ENCODE peak calls at places on chromosomes 1 and 21, in four cellular contexts. K is GM23338, X is IMR-90, H is fibroblast of lung. B is an unnamed sample.

GRCh38 chr1:20187103-20187812 is 940 bp upstream of the PLA2G2C start:
- DNase-seq in K (peak; percentile 9), X (no peak), H (no peak), B (no peak)

GRCh38 chr1:63475761-63476160 is 47.3 kb downstream of the ITGB3BP start:
- DNase-seq in K (no peak), X (peak; percentile 10), H (peak; percentile 1), B (no peak)

GRCh38 chr1:182107218-182107617 is 45.7 kb upstream of the ZNF648 start:
- DNase-seq in K (no peak), X (no peak), H (no peak), B (peak; percentile 7)

GRCh38 chr21:46112731-46113215 is 14.9 kb downstream of the COL6A2 start:
- DNase-seq in K (no peak), X (no peak), H (no peak), B (no peak)

GRCh38 chr1:5857508-5858090 is 134.6 kb downstream of the NPHP4 start:
- DNase-seq in K (no peak), X (no peak), H (no peak), B (no peak)

GRCh38 chr1:246066553-246066952 is 440.5 kb downstream of the SMYD3 start:
- DNase-seq in K (peak; percentile 79), X (no peak), H (no peak), B (no peak)

GRCh38 chr1:53589043-53589887 is 130.1 kb downstream of the DMRTB1 start:
- DNase-seq in K (no peak), X (no peak), H (no peak), B (no peak)

GRCh38 chr1:22760453-22760852 is 49.8 kb downstream of the EPHB2 start:
- DNase-seq in K (no peak), X (peak; percentile 26), H (no peak), B (no peak)

GRCh38 chr1:3038113-3038551 is 16.9 kb downstream of the ACTRT2 start:
- DNase-seq in K (no peak), X (no peak), H (no peak), B (no peak)

GRCh38 chr21:32515869-32516268 is 69.5 kb downstream of the TCP10L start:
- DNase-seq in K (no peak), X (peak; percentile 41), H (peak; percentile 42), B (no peak)

GRCh38 chr1:241213147-241213546 is 143.9 kb downstream of the RGS7 start:
- DNase-seq in K (no peak), X (no peak), H (peak; percentile 6), B (no peak)

GRCh38 chr1:77282866-77283539 is 1.2 kb downstream of the AK5 start:
- DNase-seq in K (peak; percentile 85), X (peak; percentile 5), H (peak; percentile 8), B (no peak)

GRCh38 chr1:11072216-11072917 is 12.5 kb upstream of the SRM start:
- DNase-seq in K (peak; percentile 31), X (no peak), H (no peak), B (no peak)

GRCh38 chr1:8472668-8473067 is 154.8 kb downstream of the SLC45A1 start:
- DNase-seq in K (no peak), X (no peak), H (no peak), B (no peak)

GRCh38 chr1:90325165-90325564 is 330.3 kb downstream of the ZNF326 start:
- DNase-seq in K (no peak), X (no peak), H (no peak), B (no peak)

GRCh38 chr1:57839488-57839887 is 415.6 kb upstream of the DAB1 start:
- DNase-seq in K (no peak), X (no peak), H (no peak), B (no peak)

GRCh38 chr1:153228481-153228880 is 11.1 kb downstream of the PRR9 start:
- DNase-seq in K (no peak), X (no peak), H (no peak), B (no peak)

GRCh38 chr1:154418062-154418897 is 13.1 kb downstream of the IL6R start:
- DNase-seq in K (no peak), X (no peak), H (peak; percentile 50), B (no peak)

GRCh38 chr21:39660191-39660590 is 47.5 kb downstream of the B3GALT5 start:
- DNase-seq in K (no peak), X (peak; percentile 64), H (peak; percentile 78), B (no peak)

GRCh38 chr1:177392336-177392735 is 221.6 kb downstream of the BRINP2 start:
- DNase-seq in K (no peak), X (no peak), H (peak; percentile 32), B (no peak)

GRCh38 chr1:156247460-156248322 is at the start of gene PAQR6:
- DNase-seq in K (peak; percentile 63), X (no peak), H (no peak), B (no peak)

GRCh38 chr1:15939181-15940109 is 36.5 kb downstream of the ZBTB17 start:
- DNase-seq in K (no peak), X (peak; percentile 63), H (peak; percentile 51), B (no peak)

GRCh38 chr1:93670141-93670540 is 11.5 kb downstream of the BCAR3 start:
- DNase-seq in K (no peak), X (peak; percentile 90), H (peak; percentile 96), B (no peak)

GRCh38 chr1:7209340-7209739 is 424.1 kb downstream of the CAMTA1 start:
- DNase-seq in K (no peak), X (no peak), H (no peak), B (no peak)

GRCh38 chr1:46411601-46412341 is 17.7 kb downstream of the FAAH start:
- DNase-seq in K (peak; percentile 88), X (no peak), H (no peak), B (no peak)

GRCh38 chr1:35594005-35594760 is 21.1 kb downstream of the TFAP2E start:
- DNase-seq in K (no peak), X (no peak), H (no peak), B (no peak)

GRCh38 chr1:115717541-115717940 is 51.0 kb downstream of the CASQ2 start:
- DNase-seq in K (peak; percentile 79), X (peak; percentile 15), H (peak; percentile 27), B (no peak)

GRCh38 chr1:82586473-82586872 is 785.7 kb downstream of the ADGRL2 start:
- DNase-seq in K (no peak), X (no peak), H (no peak), B (no peak)

GRCh38 chr1:43270421-43271095 is 775 bp downstream of the TMEM125 start:
- DNase-seq in K (peak; percentile 97), X (no peak), H (peak; percentile 30), B (no peak)

GRCh38 chr1:151314137-151314875 is 12.9 kb downstream of the PI4KB start:
- DNase-seq in K (no peak), X (peak; percentile 87), H (peak; percentile 88), B (peak; percentile 93)

GRCh38 chr1:43930168-43930948 is 3.2 kb upstream of the ARTN start:
- DNase-seq in K (peak; percentile 85), X (no peak), H (no peak), B (no peak)

GRCh38 chr1:197171531-197171930 is 25.1 kb upstream of the ASPM start:
- DNase-seq in K (no peak), X (peak; percentile 28), H (peak; percentile 30), B (no peak)
- H3K36me3 ChIP-seq in K (no peaks in the 10 kb centered on the region), X (peaks cover 7% of the 10 kb centered on the region), H (no peaks in the 10 kb centered on the region), B (peaks cover 70% of the 10 kb centered on the region)

GRCh38 chr21:43720539-43721224 is 1.8 kb downstream of the PDXK start:
- DNase-seq in K (no peak), X (no peak), H (no peak), B (no peak)
- H3K4me3 ChIP-seq in K (peak overlapping the region; percentile 86), X (peak overlapping the region; percentile 98), H (peak overlapping the region; percentile 88), B (peak overlapping the region; percentile 84)

GRCh38 chr1:231554969-231555368 is 26.5 kb downstream of the TSNAX start:
- DNase-seq in K (no peak), X (no peak), H (no peak), B (no peak)
- H3K36me3 ChIP-seq in K (no peaks in the 10 kb centered on the region), X (peaks cover 1% of the 10 kb centered on the region), H (no peaks in the 10 kb centered on the region), B (no peaks in the 10 kb centered on the region)

GRCh38 chr1:234355782-234356510 is 17.3 kb upstream of the COA6 start:
- DNase-seq in K (no peak), X (no peak), H (no peak), B (no peak)
- H3K4me3 ChIP-seq in K (no peak overlapping the region), X (no peak overlapping the region), H (no peak overlapping the region), B (no peak overlapping the region)

B was measured in esophagus muscularis mucosa.